ENCODE peak calls at places on chromosome 1, in nine cellular contexts. P, K, H, D, S, E, T, G and V are unnamed samples.

GRCh38 chr1:95197616-95198252 is 36.3 kb upstream of the RWDD3 start:
- DNase-seq in P (no peak), K (peak), H (no peak), D (no peak), S (peak), E (no peak), T (no peak), G (no peak), V (no peak)

GRCh38 chr1:243500506-243500905 is 244.7 kb downstream of the SDCCAG8 start:
- DNase-seq in P (no peak), K (no peak), H (no peak), D (no peak), S (no peak), E (no peak), T (no peak), G (no peak), V (no peak)

GRCh38 chr1:182035097-182035770 is 26.3 kb downstream of the ZNF648 start:
- DNase-seq in P (no peak), K (no peak), H (no peak), D (no peak), S (no peak), E (no peak), T (no peak), G (no peak), V (no peak)

GRCh38 chr1:44144962-44145756 is 3.7 kb upstream of the KLF18 start:
- DNase-seq in P (no peak), K (no peak), H (no peak), D (no peak), S (no peak), E (no peak), T (no peak), G (no peak), V (no peak)

GRCh38 chr1:42931911-42932422 is 26.7 kb downstream of the SLC2A1 start:
- DNase-seq in P (peak), K (no peak), H (peak), D (peak), S (peak), E (no peak), T (peak), G (peak), V (peak)

GRCh38 chr1:187692799-187693198 is 864.0 kb downstream of the PLA2G4A start:
- DNase-seq in P (no peak), K (no peak), H (no peak), D (no peak), S (peak), E (no peak), T (no peak), G (no peak), V (no peak)

GRCh38 chr1:195053478-195053877 is 1554.8 kb downstream of the KCNT2 start:
- DNase-seq in P (no peak), K (no peak), H (no peak), D (no peak), S (no peak), E (no peak), T (no peak), G (no peak), V (no peak)

GRCh38 chr1:209349372-209350324 is 233.9 kb upstream of the CAMK1G start:
- DNase-seq in P (no peak), K (peak), H (no peak), D (no peak), S (no peak), E (no peak), T (no peak), G (peak), V (no peak)

GRCh38 chr1:228768345-228768717 is 33.1 kb downstream of the RHOU start:
- DNase-seq in P (no peak), K (no peak), H (no peak), D (no peak), S (peak), E (no peak), T (no peak), G (peak), V (no peak)

GRCh38 chr1:240806201-240806745 is 194.3 kb upstream of the GREM2 start:
- DNase-seq in P (no peak), K (no peak), H (no peak), D (no peak), S (no peak), E (no peak), T (no peak), G (no peak), V (no peak)

GRCh38 chr1:152347116-152347728 is 12.6 kb downstream of the FLG2 start:
- DNase-seq in P (no peak), K (peak), H (no peak), D (no peak), S (peak), E (peak), T (peak), G (peak), V (peak)

GRCh38 chr1:109466440-109467300 is at the start of gene SYPL2:
- DNase-seq in P (no peak), K (no peak), H (no peak), D (no peak), S (peak), E (no peak), T (no peak), G (no peak), V (no peak)

GRCh38 chr1:39900662-39901485 is 843 bp downstream of the MYCL start:
- DNase-seq in P (peak), K (no peak), H (no peak), D (peak), S (peak), E (no peak), T (peak), G (no peak), V (no peak)

GRCh38 chr1:27787895-27788294 is 14.9 kb downstream of the STX12 start:
- DNase-seq in P (no peak), K (no peak), H (peak), D (no peak), S (no peak), E (no peak), T (no peak), G (no peak), V (no peak)

GRCh38 chr1:171563675-171564074 is 58.4 kb upstream of the MYOCOS start:
- DNase-seq in P (no peak), K (no peak), H (no peak), D (no peak), S (no peak), E (no peak), T (no peak), G (no peak), V (no peak)

GRCh38 chr1:107318932-107319331 is 178.1 kb downstream of the NTNG1 start:
- DNase-seq in P (no peak), K (no peak), H (no peak), D (no peak), S (no peak), E (no peak), T (no peak), G (no peak), V (no peak)

GRCh38 chr1:20950689-20951088 is 163.6 kb upstream of the HP1BP3 start:
- DNase-seq in P (no peak), K (no peak), H (no peak), D (no peak), S (no peak), E (no peak), T (no peak), G (no peak), V (peak)

GRCh38 chr1:200938955-200939354 is 44.3 kb downstream of the INAVA start:
- DNase-seq in P (no peak), K (no peak), H (peak), D (no peak), S (peak), E (no peak), T (no peak), G (no peak), V (peak)